ENCODE peak calls at places on chromosomes 12 and 14, in six cellular contexts. B, F, G, M, Y and I are unnamed samples.

GRCh38 chr12:120429368-120429767 is 8.5 kb upstream of the COX6A1 start:
- DNase-seq in B (peak), F (no peak), G (no peak), M (no peak), Y (no peak), I (no peak)

GRCh38 chr12:114916124-114916523 is 232.1 kb upstream of the TBX3 start:
- DNase-seq in B (no peak), F (no peak), G (no peak), M (no peak), Y (no peak), I (no peak)

GRCh38 chr14:83379371-83379770 is 1845.7 kb upstream of the SEL1L start:
- DNase-seq in B (no peak), F (no peak), G (no peak), M (no peak), Y (no peak), I (no peak)

GRCh38 chr12:112916270-112916669 is 9.5 kb downstream of the OAS1 start:
- DNase-seq in B (peak), F (peak), G (no peak), M (no peak), Y (no peak), I (no peak)

GRCh38 chr12:25959069-25959961 is 833 bp downstream of the RASSF8 start:
- DNase-seq in B (peak), F (peak), G (no peak), M (no peak), Y (peak), I (no peak)

GRCh38 chr12:52611080-52611468 is 7.3 kb downstream of the KRT73 start:
- DNase-seq in B (no peak), F (no peak), G (no peak), M (no peak), Y (no peak), I (no peak)

GRCh38 chr12:25322918-25323773 is 72.4 kb upstream of the KRAS start:
- DNase-seq in B (no peak), F (peak), G (no peak), M (no peak), Y (no peak), I (no peak)

GRCh38 chr12:14771651-14772137 is 31.6 kb downstream of the WBP11 start:
- DNase-seq in B (no peak), F (no peak), G (no peak), M (no peak), Y (no peak), I (peak)

GRCh38 chr12:27013606-27014084 is 539 bp downstream of the TM7SF3 start:
- DNase-seq in B (no peak), F (peak), G (no peak), M (no peak), Y (peak), I (peak)

GRCh38 chr12:85825751-85826150 is 10.5 kb downstream of the RASSF9 start:
- DNase-seq in B (no peak), F (no peak), G (no peak), M (no peak), Y (no peak), I (no peak)

GRCh38 chr14:80059041-80059440 is 152.3 kb downstream of the DIO2 start:
- DNase-seq in B (no peak), F (no peak), G (no peak), M (no peak), Y (no peak), I (no peak)

GRCh38 chr12:41365653-41366131 is 177.6 kb downstream of the PDZRN4 start:
- DNase-seq in B (no peak), F (peak), G (no peak), M (no peak), Y (no peak), I (no peak)

GRCh38 chr12:12008931-12009611 is 61.7 kb upstream of the BCL2L14 start:
- DNase-seq in B (peak), F (no peak), G (no peak), M (no peak), Y (no peak), I (no peak)

GRCh38 chr14:87847216-87847615 is 145.8 kb downstream of the GALC start:
- DNase-seq in B (no peak), F (no peak), G (no peak), M (no peak), Y (no peak), I (no peak)

GRCh38 chr14:93269341-93270068 is 62.4 kb downstream of the UBR7 start:
- DNase-seq in B (no peak), F (no peak), G (no peak), M (no peak), Y (no peak), I (peak)

GRCh38 chr14:48584031-48584430 is 908.6 kb upstream of the MDGA2 start:
- DNase-seq in B (no peak), F (no peak), G (no peak), M (no peak), Y (no peak), I (no peak)

GRCh38 chr12:124829008-124829707 is 34.5 kb downstream of the SCARB1 start:
- DNase-seq in B (peak), F (no peak), G (no peak), M (no peak), Y (no peak), I (no peak)

GRCh38 chr12:93090768-93091172 is 161.7 kb upstream of the EEA1 start:
- DNase-seq in B (no peak), F (peak), G (peak), M (no peak), Y (no peak), I (peak)

GRCh38 chr14:50308363-50308762 is 3.7 kb downstream of the L2HGDH start:
- DNase-seq in B (no peak), F (no peak), G (no peak), M (no peak), Y (no peak), I (no peak)

GRCh38 chr12:5230861-5231260 is 187.2 kb downstream of the KCNA5 start:
- DNase-seq in B (no peak), F (no peak), G (no peak), M (no peak), Y (no peak), I (no peak)

GRCh38 chr14:49892301-49892635 is 614 bp upstream of the ARF6 start:
- DNase-seq in B (peak), F (peak), G (no peak), M (no peak), Y (peak), I (peak)

GRCh38 chr12:116266631-116267349 is 10.7 kb downstream of the MED13L start:
- DNase-seq in B (no peak), F (peak), G (no peak), M (no peak), Y (no peak), I (no peak)

GRCh38 chr12:89212339-89212771 is 139.9 kb downstream of the DUSP6 start:
- DNase-seq in B (no peak), F (peak), G (no peak), M (no peak), Y (no peak), I (no peak)

GRCh38 chr12:50685641-50686040 is 78.3 kb upstream of the ATF1 start:
- DNase-seq in B (no peak), F (no peak), G (no peak), M (no peak), Y (no peak), I (peak)

GRCh38 chr14:59238242-59238641 is 49.8 kb downstream of the DAAM1 start:
- DNase-seq in B (no peak), F (no peak), G (no peak), M (no peak), Y (no peak), I (no peak)

GRCh38 chr14:26281280-26281998 is 316.4 kb downstream of the NOVA1 start:
- DNase-seq in B (no peak), F (no peak), G (no peak), M (no peak), Y (no peak), I (peak)

GRCh38 chr14:91173867-91174266 is 60.0 kb downstream of the DGLUCY start:
- DNase-seq in B (no peak), F (no peak), G (no peak), M (no peak), Y (no peak), I (no peak)

GRCh38 chr14:38279556-38279955 is 23.7 kb upstream of the CLEC14A start:
- DNase-seq in B (no peak), F (no peak), G (no peak), M (no peak), Y (no peak), I (no peak)

GRCh38 chr12:48966177-48966890 is 5.2 kb downstream of the WNT10B start:
- DNase-seq in B (no peak), F (no peak), G (no peak), M (no peak), Y (no peak), I (no peak)

GRCh38 chr14:71119075-71119474 is 211.8 kb downstream of the PCNX1 start:
- DNase-seq in B (no peak), F (no peak), G (no peak), M (no peak), Y (no peak), I (no peak)

GRCh38 chr12:59695379-59695778 is 99.5 kb downstream of the SLC16A7 start:
- DNase-seq in B (no peak), F (no peak), G (no peak), M (no peak), Y (no peak), I (no peak)

DNA sequence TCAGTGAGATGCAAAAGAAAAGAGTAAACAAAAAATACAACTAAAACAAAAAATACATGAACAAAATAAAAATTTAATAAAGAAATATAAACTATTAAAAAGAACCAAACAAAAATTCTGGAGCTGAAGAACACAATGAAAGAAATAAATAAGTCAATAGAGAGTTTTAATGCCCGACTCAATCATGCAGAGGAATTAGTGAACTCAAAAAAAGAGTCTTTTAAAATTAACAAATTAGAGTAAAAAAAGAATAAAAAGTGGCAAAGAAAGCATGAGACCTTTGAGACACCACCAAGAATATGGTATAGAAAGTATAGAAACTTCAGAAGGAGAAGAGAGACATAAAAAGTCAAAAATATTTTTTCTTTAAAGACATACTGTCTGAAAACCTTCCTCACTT is 2.6 kb upstream of the KLRC1 start:
- DNase-seq in B (no peak), F (no peak), G (no peak), M (no peak), Y (no peak), I (no peak)
- TF ChIP-seq POLR2A in B (no peak), F (no peak), G (no peak), M (no peak), Y (no peak), I (no peak)

DNA sequence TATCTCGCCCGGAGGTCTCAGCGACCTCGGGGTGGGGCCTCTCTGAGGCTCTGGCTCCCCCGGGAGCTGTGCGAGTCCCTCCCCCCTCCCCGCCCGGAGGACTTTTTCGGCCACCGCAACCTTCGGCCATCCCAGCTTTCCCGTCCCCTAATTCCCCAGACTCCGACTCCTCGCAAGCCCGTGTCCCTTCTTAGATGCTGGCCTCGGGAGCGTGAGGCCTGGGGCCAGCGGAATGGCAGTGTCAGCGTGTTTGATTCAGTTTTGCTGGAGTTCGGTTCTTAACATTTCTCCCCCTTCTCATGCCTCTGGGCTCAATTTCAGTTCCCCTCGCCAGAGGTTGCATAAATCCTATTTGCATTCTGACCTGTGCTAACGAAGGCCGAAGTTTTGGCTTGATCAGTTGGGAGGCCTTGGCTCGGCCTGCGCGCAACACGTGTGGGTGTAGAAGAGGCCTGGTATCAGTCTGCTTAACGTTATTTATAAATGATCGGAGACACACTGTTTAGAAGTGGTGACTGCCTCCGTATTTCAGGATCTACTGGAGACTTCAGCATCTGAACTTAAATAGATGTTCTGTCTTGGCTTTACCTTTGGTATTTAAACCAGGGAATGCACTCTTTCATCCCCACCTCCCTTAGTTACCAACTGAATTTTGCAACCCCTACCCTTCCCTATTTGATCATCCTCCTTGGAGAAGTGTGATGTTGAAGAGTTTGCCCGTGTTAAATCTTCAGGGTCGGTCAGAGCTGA is 752 bp downstream of the HSP90B1 start:
- DNase-seq in B (peak), F (peak), G (no peak), M (peak), Y (peak), I (peak)
- TF ChIP-seq POLR2A in B (no peak), F (no peak), G (no peak), M (no peak), Y (no peak), I (no peak)

GRCh38 chr14:68549966-68550705 is 242.7 kb downstream of the ZFP36L1 start:
- DNase-seq in B (no peak), F (peak), G (no peak), M (no peak), Y (no peak), I (no peak)

GRCh38 chr14:68546839-68547238 is 246.0 kb downstream of the ZFP36L1 start:
- DNase-seq in B (no peak), F (no peak), G (no peak), M (no peak), Y (peak), I (no peak)

GRCh38 chr14:68549057-68549421 is 243.8 kb downstream of the ZFP36L1 start:
- DNase-seq in B (no peak), F (no peak), G (peak), M (no peak), Y (peak), I (no peak)

GRCh38 chr14:68547305-68548193 is 245.3 kb downstream of the ZFP36L1 start:
- DNase-seq in B (peak), F (no peak), G (peak), M (no peak), Y (peak), I (no peak)

GRCh38 chr14:68548194-68549056 is 244.4 kb downstream of the ZFP36L1 start:
- DNase-seq in B (peak), F (no peak), G (peak), M (no peak), Y (peak), I (no peak)
- TF ChIP-seq POLR2A in B (no peak), F (no peak), G (no peak), M (no peak), Y (no peak), I (no peak)

DNA sequence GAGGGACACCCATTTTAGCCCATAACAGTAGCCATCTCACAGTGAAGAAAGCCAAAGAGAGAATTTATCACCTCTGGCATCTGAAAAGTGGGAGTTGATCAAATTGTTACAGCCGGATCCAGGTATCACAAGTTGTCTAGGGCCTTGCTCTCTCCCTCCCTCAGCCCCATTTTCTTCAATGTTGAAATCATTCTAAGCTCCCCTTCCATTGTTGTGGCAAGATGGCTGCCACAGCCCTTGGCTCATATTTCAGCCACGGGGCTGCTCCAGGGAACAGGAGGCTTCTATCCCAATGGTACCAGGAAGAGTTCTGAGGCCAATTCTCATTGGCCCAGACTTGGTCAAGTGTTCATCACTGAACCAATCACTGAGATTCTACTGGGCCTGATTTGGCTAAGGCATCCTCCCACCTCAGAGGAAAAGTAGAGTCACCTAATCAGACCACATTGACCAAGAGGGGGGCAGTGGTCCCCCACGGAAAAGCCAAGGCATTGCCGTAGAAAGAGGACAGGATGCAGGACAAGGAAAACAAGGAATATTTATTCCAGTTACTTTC is 106.2 kb downstream of the GPATCH2L start:
- DNase-seq in B (no peak), F (no peak), G (no peak), M (no peak), Y (no peak), I (no peak)
- TF ChIP-seq POLR2A in B (no peak), F (no peak), G (no peak), M (no peak), Y (no peak), I (no peak)

DNA sequence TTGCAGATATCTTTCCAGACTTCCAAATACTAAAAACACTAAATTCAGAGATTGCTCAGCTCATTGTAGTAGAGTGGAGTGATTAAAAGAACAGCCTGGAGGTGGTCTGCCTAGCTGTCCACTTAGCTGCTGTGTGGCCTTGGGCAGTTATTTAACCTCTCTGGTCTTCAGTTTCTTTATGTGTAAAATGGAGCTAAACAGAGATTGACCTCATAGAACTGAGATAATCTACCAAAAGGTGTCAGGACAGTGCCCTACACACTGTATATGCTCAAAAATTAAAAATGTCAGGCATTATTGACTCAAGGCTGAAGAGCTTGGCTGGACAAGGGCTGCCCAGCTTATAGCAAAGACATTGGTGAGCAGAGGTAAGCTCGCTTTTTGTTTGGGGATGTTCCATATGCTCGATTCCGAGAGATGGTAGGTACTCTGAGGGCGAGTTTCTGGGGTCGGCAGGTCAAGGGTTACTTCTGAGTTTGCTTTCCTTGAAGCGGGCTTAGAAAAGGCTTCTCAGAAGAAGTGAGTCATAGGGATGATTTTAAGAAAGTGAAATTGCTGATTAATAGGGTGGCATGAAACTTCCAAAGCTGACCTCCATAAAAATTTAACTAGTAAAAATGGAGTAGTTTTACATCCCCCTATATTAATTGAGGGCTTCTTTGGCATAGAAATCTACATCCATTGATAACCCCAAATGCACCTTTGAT is 107.5 kb downstream of the GPATCH2L start:
- DNase-seq in B (no peak), F (no peak), G (no peak), M (no peak), Y (no peak), I (peak)
- TF ChIP-seq POLR2A in B (no peak), F (no peak), G (no peak), M (no peak), Y (no peak), I (no peak)

DNA sequence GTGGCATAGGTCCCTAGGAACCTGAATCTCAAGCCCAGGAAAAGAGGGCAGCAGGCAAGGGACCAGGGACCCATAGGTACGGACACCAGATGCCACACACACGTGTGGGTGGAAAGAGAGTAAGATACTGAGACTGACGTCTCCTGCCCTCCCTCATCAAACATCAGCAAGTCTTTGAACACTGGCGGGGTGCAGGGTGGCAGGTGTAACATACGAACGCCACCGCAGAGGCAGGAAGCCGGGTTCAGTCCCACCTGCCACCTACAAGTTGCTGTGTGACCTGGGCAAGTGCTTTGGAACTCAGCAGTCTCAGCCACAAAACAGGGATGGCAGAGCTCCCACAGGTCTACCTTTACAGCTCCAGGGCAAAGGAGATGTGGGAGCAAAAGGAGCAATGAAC is 11.1 kb downstream of the ACTN1 start:
- DNase-seq in B (peak), F (no peak), G (no peak), M (no peak), Y (no peak), I (no peak)
- TF ChIP-seq POLR2A in B (no peak), F (no peak), G (no peak), M (no peak), Y (no peak), I (no peak)

GRCh38 chr14:100202712-100203111 is 36.2 kb upstream of the YY1 start:
- DNase-seq in B (no peak), F (no peak), G (no peak), M (no peak), Y (no peak), I (no peak)

GRCh38 chr14:100201701-100202100 is 37.2 kb upstream of the YY1 start:
- DNase-seq in B (no peak), F (no peak), G (no peak), M (no peak), Y (no peak), I (no peak)

GRCh38 chr14:100203146-100203545 is 35.8 kb upstream of the YY1 start:
- DNase-seq in B (no peak), F (no peak), G (no peak), M (no peak), Y (no peak), I (no peak)

GRCh38 chr14:100200311-100200710 is 38.6 kb upstream of the YY1 start:
- DNase-seq in B (no peak), F (no peak), G (no peak), M (no peak), Y (no peak), I (no peak)

GRCh38 chr14:100203962-100204834 is 34.7 kb upstream of the YY1 start:
- DNase-seq in B (no peak), F (no peak), G (no peak), M (no peak), Y (no peak), I (no peak)
- TF ChIP-seq POLR2A in B (no peak), F (no peak), G (no peak), M (no peak), Y (no peak), I (no peak)